ENCODE peak calls at places on chromosomes 1 and 21, in nine cellular contexts. X is cardiac muscle cell, I is stomach, U is neural progenitor cell, M is WTC11, Q is tibial artery, N is heart right ventricle, R is endothelial cell, S is AG09319. W is an unnamed sample.

GRCh38 chr1:180842890-180843289 is 69.8 kb upstream of the KIAA1614 start:
- DNase-seq in X (no peak), I (no peak), U (peak; percentile 58), M (no peak), Q (no peak), N (no peak), R (no peak), S (no peak), W (no peak)

GRCh38 chr1:69421286-69421685 is 146.4 kb upstream of the LRRC7 start:
- DNase-seq in X (no peak), I (no peak), U (no peak), M (no peak), Q (no peak), N (no peak), R (no peak), S (no peak), W (no peak)

GRCh38 chr1:228045871-228046270 is 36.6 kb upstream of the ARF1 start:
- DNase-seq in X (no peak), I (no peak), U (no peak), M (no peak), Q (no peak), N (no peak), R (no peak), S (no peak), W (peak; percentile 68)

GRCh38 chr1:24186711-24186992 is 437 bp downstream of the IFNLR1 start:
- DNase-seq in X (no peak), I (no peak), U (no peak), M (no peak), Q (no peak), N (no peak), R (no peak), S (no peak), W (no peak)

GRCh38 chr1:145823565-145824498 is at the start of the genes POLR3C and RNF115:
- DNase-seq in X (peak; percentile 97), I (peak; percentile 93), U (peak; percentile 97), M (peak; percentile 92), Q (peak; percentile 96), N (peak; percentile 93), R (peak; percentile 79), S (peak; percentile 78), W (peak; percentile 95)

GRCh38 chr1:200971428-200971903 is 52.0 kb downstream of the KIF21B start:
- DNase-seq in X (no peak), I (no peak), U (no peak), M (no peak), Q (no peak), N (no peak), R (no peak), S (no peak), W (no peak)

GRCh38 chr1:161259765-161260164 is 1.2 kb downstream of the PCP4L1 start:
- DNase-seq in X (no peak), I (no peak), U (no peak), M (no peak), Q (no peak), N (no peak), R (no peak), S (no peak), W (no peak)

GRCh38 chr1:63787875-63788274 is 14.1 kb downstream of the ROR1 start:
- DNase-seq in X (peak; percentile 29), I (peak; percentile 72), U (peak; percentile 70), M (no peak), Q (no peak), N (no peak), R (no peak), S (no peak), W (no peak)

GRCh38 chr21:25398630-25399029 is 208.7 kb downstream of the MRPL39 start:
- DNase-seq in X (no peak), I (no peak), U (no peak), M (no peak), Q (no peak), N (no peak), R (no peak), S (no peak), W (no peak)

GRCh38 chr1:57017201-57017600 is 51.4 kb upstream of the C8B start:
- DNase-seq in X (no peak), I (no peak), U (no peak), M (no peak), Q (no peak), N (no peak), R (no peak), S (no peak), W (no peak)

GRCh38 chr1:187641015-187641414 is 812.3 kb downstream of the PLA2G4A start:
- DNase-seq in X (no peak), I (no peak), U (peak; percentile 11), M (no peak), Q (no peak), N (no peak), R (no peak), S (no peak), W (no peak)

GRCh38 chr1:167223144-167224103 is 2.7 kb downstream of the POU2F1 start:
- DNase-seq in X (no peak), I (no peak), U (no peak), M (no peak), Q (no peak), N (no peak), R (no peak), S (no peak), W (no peak)

GRCh38 chr1:41093826-41094225 is 72.3 kb upstream of the SLFNL1 start:
- DNase-seq in X (no peak), I (no peak), U (no peak), M (no peak), Q (no peak), N (no peak), R (no peak), S (no peak), W (no peak)

GRCh38 chr21:21232320-21232719 is 234.1 kb downstream of the NCAM2 start:
- DNase-seq in X (peak; percentile 35), I (no peak), U (peak; percentile 42), M (no peak), Q (no peak), N (no peak), R (peak; percentile 9), S (peak; percentile 28), W (no peak)

GRCh38 chr1:55476445-55477015 is 261.4 kb upstream of the USP24 start:
- DNase-seq in X (no peak), I (no peak), U (no peak), M (no peak), Q (no peak), N (no peak), R (no peak), S (no peak), W (no peak)

GRCh38 chr1:101918277-101918676 is 78.4 kb downstream of the OLFM3 start:
- DNase-seq in X (no peak), I (no peak), U (no peak), M (no peak), Q (no peak), N (no peak), R (no peak), S (no peak), W (no peak)

GRCh38 chr1:17295292-17295691 is 12.7 kb upstream of the PADI4 start:
- DNase-seq in X (no peak), I (no peak), U (no peak), M (no peak), Q (no peak), N (no peak), R (no peak), S (no peak), W (no peak)

GRCh38 chr1:205066221-205066818 is 17.9 kb downstream of the TMEM81 start:
- DNase-seq in X (no peak), I (no peak), U (peak; percentile 49), M (peak; percentile 41), Q (peak; percentile 56), N (no peak), R (no peak), S (no peak), W (no peak)

GRCh38 chr1:10911274-10912166 is 100.9 kb upstream of the TARDBP start:
- DNase-seq in X (no peak), I (no peak), U (no peak), M (no peak), Q (no peak), N (no peak), R (no peak), S (no peak), W (no peak)

GRCh38 chr1:10910490-10911273 is 101.8 kb upstream of the TARDBP start:
- DNase-seq in X (no peak), I (no peak), U (no peak), M (no peak), Q (no peak), N (no peak), R (no peak), S (no peak), W (no peak)

GRCh38 chr1:10908266-10908665 is 104.2 kb upstream of the TARDBP start:
- DNase-seq in X (no peak), I (no peak), U (no peak), M (no peak), Q (no peak), N (no peak), R (no peak), S (no peak), W (no peak)

GRCh38 chr1:10912441-10912840 is 100.0 kb upstream of the TARDBP start:
- DNase-seq in X (no peak), I (no peak), U (no peak), M (no peak), Q (no peak), N (no peak), R (no peak), S (no peak), W (no peak)

GRCh38 chr1:10909697-10910489 is 102.6 kb upstream of the TARDBP start:
- DNase-seq in X (peak; percentile 60), I (peak; percentile 77), U (peak; percentile 78), M (peak; percentile 92), Q (no peak), N (peak; percentile 58), R (peak; percentile 65), S (no peak), W (no peak)
- TF ChIP-seq CTCF in X (peak; percentile 27), I (peak; percentile 42), U (peak; percentile 76), M (peak; percentile 71), Q (peak; percentile 19), N (peak; percentile 52), R (peak; percentile 25), S (peak; percentile 21), W (peak; percentile 57)

GRCh38 chr1:29256395-29256794 is 20.1 kb downstream of the PTPRU start:
- DNase-seq in X (no peak), I (no peak), U (peak; percentile 30), M (no peak), Q (peak; percentile 33), N (no peak), R (no peak), S (no peak), W (no peak)
- TF ChIP-seq CTCF in X (no peak), I (no peak), U (peak; percentile 25), M (no peak), Q (no peak), N (no peak), R (no peak), S (no peak), W (no peak)

DNA sequence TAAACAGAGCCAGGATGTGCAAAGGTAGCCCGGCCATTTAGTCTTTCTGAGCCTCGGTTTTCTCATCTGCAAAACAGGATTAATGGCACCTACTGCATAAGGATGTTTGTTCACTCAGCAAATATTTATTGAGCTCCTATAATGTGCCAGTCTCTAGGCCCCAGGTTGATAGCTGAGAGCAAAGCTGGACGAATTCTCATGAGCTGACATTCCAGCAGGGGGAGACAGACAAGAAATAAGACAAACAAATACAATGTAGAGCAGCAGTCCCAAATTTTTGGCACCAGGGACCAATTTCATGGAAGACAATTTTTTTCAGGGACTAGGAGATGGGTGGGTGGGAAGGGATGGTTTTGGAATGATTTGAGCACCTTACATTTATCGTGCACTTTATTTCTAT is 74.3 kb upstream of the PAX7 start:
- DNase-seq in X (peak; percentile 33), I (no peak), U (peak; percentile 63), M (no peak), Q (no peak), N (no peak), R (peak; percentile 26), S (no peak), W (no peak)
- TF ChIP-seq CTCF in X (peak; percentile 52), I (no peak), U (peak; percentile 69), M (no peak), Q (no peak), N (no peak), R (peak; percentile 35), S (peak; percentile 34), W (peak; percentile 41)

GRCh38 chr1:230240446-230241076 is 173.5 kb downstream of the GALNT2 start:
- DNase-seq in X (no peak), I (no peak), U (no peak), M (no peak), Q (no peak), N (no peak), R (no peak), S (no peak), W (peak; percentile 8)
- TF ChIP-seq CTCF in X (no peak), I (no peak), U (no peak), M (no peak), Q (no peak), N (no peak), R (no peak), S (no peak), W (no peak)

W was measured in osteocyte.